ENCODE peak calls at places on chromosome 21, in seven cellular contexts. P is Panc1, R is OCI-LY7, C is adrenal gland, W is fibroblast of lung, H is sigmoid colon, T is HFFc6. V is an unnamed sample.

GRCh38 chr21:34612056-34612455 is 2.9 kb downstream of the RCAN1 start:
- DNase-seq in P (no peak), R (peak), C (no peak), W (no peak), H (no peak), T (no peak), V (no peak)

GRCh38 chr21:27555996-27556395 is 589.1 kb upstream of the ADAMTS5 start:
- DNase-seq in P (no peak), R (no peak), C (no peak), W (no peak), H (no peak), T (peak), V (no peak)

GRCh38 chr21:33848252-33848953 is 67.2 kb downstream of the ATP5PO start:
- DNase-seq in P (no peak), R (peak), C (no peak), W (no peak), H (no peak), T (no peak), V (no peak)

GRCh38 chr21:33075596-33076195 is 5.8 kb downstream of the OLIG1 start:
- DNase-seq in P (no peak), R (no peak), C (no peak), W (no peak), H (no peak), T (no peak), V (no peak)

GRCh38 chr21:42302794-42303193 is 12.4 kb downstream of the TFF3 start:
- DNase-seq in P (no peak), R (no peak), C (no peak), W (no peak), H (no peak), T (no peak), V (no peak)

GRCh38 chr21:31731112-31731801 is 661 bp downstream of the SCAF4 start:
- DNase-seq in P (no peak), R (peak), C (peak), W (peak), H (peak), T (no peak), V (peak)

GRCh38 chr21:42299324-42300044 is 15.7 kb downstream of the TFF3 start:
- DNase-seq in P (no peak), R (no peak), C (no peak), W (no peak), H (no peak), T (no peak), V (no peak)

GRCh38 chr21:41750051-41750450 is 16.8 kb downstream of the RIPK4 start:
- DNase-seq in P (no peak), R (no peak), C (no peak), W (no peak), H (no peak), T (no peak), V (no peak)

GRCh38 chr21:46639489-46640386 is 4.3 kb downstream of the PRMT2 start:
- DNase-seq in P (no peak), R (peak), C (no peak), W (peak), H (no peak), T (peak), V (no peak)

GRCh38 chr21:33937931-33938339 is 22.3 kb upstream of the ATP5PO start:
- DNase-seq in P (no peak), R (no peak), C (no peak), W (no peak), H (no peak), T (no peak), V (no peak)

GRCh38 chr21:26941436-26941835 is 25.5 kb downstream of the ADAMTS5 start:
- DNase-seq in P (no peak), R (no peak), C (no peak), W (no peak), H (no peak), T (peak), V (no peak)

GRCh38 chr21:25370311-25370744 is 237.0 kb downstream of the MRPL39 start:
- DNase-seq in P (peak), R (no peak), C (peak), W (peak), H (no peak), T (peak), V (no peak)

GRCh38 chr21:34910396-34910795 is 138.7 kb downstream of the RUNX1 start:
- DNase-seq in P (no peak), R (no peak), C (no peak), W (no peak), H (no peak), T (no peak), V (no peak)

GRCh38 chr21:21163904-21164303 is 165.7 kb downstream of the NCAM2 start:
- DNase-seq in P (peak), R (peak), C (peak), W (peak), H (peak), T (peak), V (peak)

GRCh38 chr21:33731447-33731846 is 89.1 kb downstream of the ITSN1 start:
- DNase-seq in P (no peak), R (no peak), C (no peak), W (no peak), H (no peak), T (no peak), V (no peak)

GRCh38 chr21:32710069-32710784 is 17.6 kb downstream of the SYNJ1 start:
- DNase-seq in P (no peak), R (no peak), C (no peak), W (no peak), H (no peak), T (no peak), V (no peak)

GRCh38 chr21:35350965-35351364 is 301.9 kb upstream of the RUNX1 start:
- DNase-seq in P (no peak), R (no peak), C (no peak), W (no peak), H (no peak), T (no peak), V (no peak)

GRCh38 chr21:31505975-31506374 is 153.5 kb upstream of the SOD1 start:
- DNase-seq in P (no peak), R (peak), C (no peak), W (no peak), H (no peak), T (no peak), V (no peak)

GRCh38 chr21:32328595-32328994 is 29.9 kb downstream of the MRAP start:
- DNase-seq in P (no peak), R (no peak), C (peak), W (peak), H (no peak), T (no peak), V (no peak)

GRCh38 chr21:34971656-34972055 is 77.4 kb downstream of the RUNX1 start:
- DNase-seq in P (no peak), R (no peak), C (no peak), W (no peak), H (no peak), T (no peak), V (no peak)

GRCh38 chr21:23488245-23488644 is 2119.0 kb downstream of the MRPL39 start:
- DNase-seq in P (no peak), R (no peak), C (no peak), W (no peak), H (no peak), T (no peak), V (no peak)

GRCh38 chr21:35217504-35218060 is 168.5 kb upstream of the RUNX1 start:
- DNase-seq in P (peak), R (no peak), C (no peak), W (peak), H (no peak), T (peak), V (no peak)

GRCh38 chr21:25637846-25638245 is 1.2 kb upstream of the JAM2 start:
- DNase-seq in P (no peak), R (no peak), C (no peak), W (no peak), H (no peak), T (no peak), V (no peak)

GRCh38 chr21:26177741-26178452 is 7.3 kb upstream of the APP start:
- DNase-seq in P (no peak), R (no peak), C (no peak), W (no peak), H (no peak), T (peak), V (no peak)

GRCh38 chr21:28923439-28923975 is 69.2 kb downstream of the LTN1 start:
- DNase-seq in P (no peak), R (no peak), C (no peak), W (no peak), H (no peak), T (no peak), V (no peak)

GRCh38 chr21:33064623-33064996 is 5.3 kb upstream of the OLIG1 start:
- DNase-seq in P (no peak), R (no peak), C (no peak), W (no peak), H (no peak), T (no peak), V (no peak)

GRCh38 chr21:34630536-34631143 is 15.7 kb upstream of the RCAN1 start:
- DNase-seq in P (peak), R (peak), C (peak), W (peak), H (no peak), T (peak), V (peak)

GRCh38 chr21:32611471-32611997 is 643 bp downstream of the CFAP298 start:
- DNase-seq in P (no peak), R (peak), C (peak), W (no peak), H (no peak), T (peak), V (peak)

GRCh38 chr21:31750843-31751242 is 18.9 kb upstream of the SCAF4 start:
- DNase-seq in P (no peak), R (no peak), C (no peak), W (no peak), H (no peak), T (no peak), V (no peak)

GRCh38 chr21:31727181-31727580 is 4.7 kb downstream of the SCAF4 start:
- DNase-seq in P (no peak), R (no peak), C (no peak), W (no peak), H (no peak), T (no peak), V (no peak)

DNA sequence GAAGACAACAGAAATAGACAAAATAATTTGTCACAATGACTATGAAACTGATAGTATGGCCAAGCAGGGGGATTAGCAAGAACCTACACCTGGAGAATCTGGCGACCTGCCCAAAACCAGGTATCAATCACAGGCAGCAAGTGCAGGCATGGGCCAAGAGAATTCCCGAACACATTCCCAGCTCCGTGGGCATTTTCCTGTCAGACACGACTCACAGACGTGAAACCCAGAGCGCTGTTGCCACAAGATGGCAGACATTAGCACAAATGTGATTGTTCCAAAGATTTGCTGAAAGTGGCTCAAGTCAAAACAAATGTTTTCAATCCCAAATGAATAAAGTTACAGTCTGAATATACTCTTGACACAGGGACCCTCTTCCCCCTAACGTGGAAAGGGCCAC is 36.8 kb downstream of the HLCS start:
- DNase-seq in P (no peak), R (no peak), C (no peak), W (no peak), H (no peak), T (no peak), V (no peak)
- TF ChIP-seq CTCF in P (peak), R (peak), C (no peak), W (peak), H (no peak), T (peak), V (no peak)

GRCh38 chr21:45308211-45309068 is 20.7 kb upstream of the POFUT2 start:
- DNase-seq in P (no peak), R (peak), C (peak), W (peak), H (peak), T (no peak), V (no peak)
- TF ChIP-seq CTCF in P (no peak), R (no peak), C (no peak), W (no peak), H (no peak), T (no peak), V (no peak)

GRCh38 chr21:15061747-15062146 is 3.1 kb downstream of the NRIP1 start:
- DNase-seq in P (no peak), R (no peak), C (no peak), W (no peak), H (no peak), T (no peak), V (no peak)

GRCh38 chr21:15063081-15063820 is 1.5 kb downstream of the NRIP1 start:
- DNase-seq in P (no peak), R (no peak), C (no peak), W (no peak), H (no peak), T (no peak), V (no peak)

GRCh38 chr21:15063821-15064575 is 802 bp downstream of the NRIP1 start:
- DNase-seq in P (no peak), R (no peak), C (peak), W (peak), H (peak), T (peak), V (peak)

GRCh38 chr21:15061284-15061683 is 3.5 kb downstream of the NRIP1 start:
- DNase-seq in P (no peak), R (no peak), C (no peak), W (no peak), H (no peak), T (no peak), V (no peak)

DNA sequence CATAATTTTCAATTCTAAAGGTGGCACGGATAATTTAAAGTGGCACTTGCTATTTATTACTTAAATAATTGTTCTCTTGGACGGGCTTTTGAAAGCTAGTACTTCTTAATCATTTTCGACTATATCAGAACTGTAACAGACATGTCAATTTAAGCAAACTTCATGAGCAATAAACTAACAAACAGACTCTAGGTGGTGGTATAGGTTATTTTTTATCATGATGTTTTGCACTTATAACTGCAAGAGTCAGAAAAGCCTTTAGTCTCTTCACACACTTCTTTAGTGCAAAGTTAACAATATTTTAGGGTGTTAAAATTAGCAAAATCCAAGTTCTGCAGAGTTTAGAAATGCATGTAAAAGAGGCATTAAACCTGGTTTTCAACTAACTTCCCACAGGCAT is 2.2 kb downstream of the NRIP1 start:
- DNase-seq in P (no peak), R (no peak), C (no peak), W (peak), H (no peak), T (peak), V (no peak)
- TF ChIP-seq CTCF in P (no peak), R (no peak), C (no peak), W (no peak), H (no peak), T (peak), V (peak)

GRCh38 chr21:39313457-39314154 is at the start of gene BRWD1:
- DNase-seq in P (peak), R (peak), C (peak), W (peak), H (peak), T (peak), V (peak)
- TF ChIP-seq CTCF in P (no peak), R (peak), C (no peak), W (no peak), H (no peak), T (peak), V (peak)

GRCh38 chr21:9755611-9756010 is 765.8 kb upstream of the TPTE start:
- DNase-seq in P (no peak), R (no peak), C (no peak), W (no peak), H (no peak), T (no peak), V (no peak)

GRCh38 chr21:9758888-9759287 is 762.5 kb upstream of the TPTE start:
- DNase-seq in P (no peak), R (no peak), C (no peak), W (no peak), H (no peak), T (no peak), V (no peak)

GRCh38 chr21:9758141-9758540 is 763.2 kb upstream of the TPTE start:
- DNase-seq in P (no peak), R (no peak), C (no peak), W (no peak), H (no peak), T (no peak), V (no peak)

GRCh38 chr21:9753943-9754342 is 767.4 kb upstream of the TPTE start:
- DNase-seq in P (no peak), R (no peak), C (no peak), W (no peak), H (no peak), T (no peak), V (no peak)

DNA sequence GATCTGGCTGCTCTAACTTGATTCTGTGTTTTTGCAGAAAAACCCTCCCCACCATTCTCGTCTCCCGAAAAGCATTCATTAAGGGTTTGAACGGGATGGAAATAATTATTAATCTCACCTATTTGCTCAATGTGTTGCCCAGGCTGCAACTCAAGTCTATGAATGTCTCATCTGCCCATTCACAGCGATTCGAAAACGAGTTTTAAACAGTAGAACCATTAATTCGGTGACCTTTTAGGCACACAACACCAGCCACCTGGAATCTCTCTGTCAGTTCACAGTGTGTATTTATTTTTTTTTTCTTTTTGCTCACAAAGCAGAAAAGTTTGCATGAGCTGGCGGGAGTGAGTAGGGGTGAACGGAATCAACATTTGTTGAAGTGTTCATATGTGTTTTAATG is 764.7 kb upstream of the TPTE start:
- DNase-seq in P (no peak), R (no peak), C (no peak), W (no peak), H (no peak), T (no peak), V (no peak)
- TF ChIP-seq CTCF in P (no peak), R (no peak), C (no peak), W (no peak), H (no peak), T (no peak), V (no peak)

GRCh38 chr21:17050646-17051045 is 462.2 kb upstream of the CXADR start:
- DNase-seq in P (no peak), R (no peak), C (no peak), W (no peak), H (no peak), T (no peak), V (no peak)

GRCh38 chr21:17044696-17045095 is 468.1 kb upstream of the CXADR start:
- DNase-seq in P (no peak), R (no peak), C (no peak), W (no peak), H (no peak), T (no peak), V (no peak)

GRCh38 chr21:17050156-17050555 is 462.7 kb upstream of the CXADR start:
- DNase-seq in P (no peak), R (no peak), C (no peak), W (peak), H (no peak), T (no peak), V (no peak)

GRCh38 chr21:17048974-17049373 is 463.9 kb upstream of the CXADR start:
- DNase-seq in P (no peak), R (no peak), C (no peak), W (no peak), H (no peak), T (no peak), V (no peak)

GRCh38 chr21:17045214-17045835 is 467.5 kb upstream of the CXADR start:
- DNase-seq in P (no peak), R (peak), C (no peak), W (peak), H (no peak), T (peak), V (no peak)
- TF ChIP-seq CTCF in P (peak), R (peak), C (peak), W (peak), H (no peak), T (peak), V (peak)

GRCh38 chr21:37220433-37220980 is 46.6 kb downstream of the VPS26C start:
- DNase-seq in P (peak), R (no peak), C (no peak), W (peak), H (peak), T (peak), V (no peak)
- TF ChIP-seq CTCF in P (no peak), R (no peak), C (no peak), W (peak), H (no peak), T (peak), V (peak)